ENCODE peak calls at places on chromosomes 12 and 14, in nine cellular contexts. F is tibial artery, U is GM12864, T is ascending aorta, Y is Panc1, Z is A549, X is lung, S is astrocyte, W is IMR-90. A is an unnamed sample.

GRCh38 chr12:91577586-91578539 is 395.2 kb upstream of the DCN start:
- DNase-seq in X (no peak), U (no peak), T (no peak), W (peak; percentile 35), Y (no peak), S (peak; percentile 15), F (no peak), Z (peak; percentile 40), A (peak; percentile 18)

GRCh38 chr14:76408877-76409276 is 32.9 kb downstream of the ESRRB start:
- DNase-seq in T (no peak), Y (no peak), F (no peak), S (no peak), W (no peak), U (no peak), X (no peak), Z (no peak), A (no peak)

GRCh38 chr12:68495666-68496065 is 115.0 kb upstream of the RAP1B start:
- DNase-seq in Z (no peak), F (no peak), X (no peak), T (no peak), W (peak; percentile 69), Y (no peak), S (peak; percentile 80), U (no peak), A (no peak)

GRCh38 chr14:76918176-76918750 is 92.1 kb downstream of the LRRC74A start:
- DNase-seq in S (peak; percentile 95), Z (no peak), W (peak; percentile 90), X (peak; percentile 74), U (no peak), T (no peak), Y (no peak), F (peak; percentile 91), A (no peak)

GRCh38 chr12:129819391-129819790 is 84.4 kb downstream of the TMEM132D start:
- DNase-seq in F (no peak), Z (no peak), T (no peak), W (no peak), S (peak; percentile 31), X (no peak), Y (no peak), U (no peak), A (no peak)

GRCh38 chr12:49334226-49334625 is 2.8 kb downstream of the C1QL4 start:
- DNase-seq in T (no peak), X (no peak), W (no peak), Y (no peak), U (no peak), Z (no peak), F (no peak), S (no peak), A (no peak)

GRCh38 chr14:20278414-20278813 is 27.3 kb downstream of the TTC5 start:
- DNase-seq in X (no peak), U (no peak), T (no peak), F (no peak), Z (no peak), W (peak; percentile 23), S (no peak), Y (no peak), A (no peak)

GRCh38 chr14:79278798-79279644 is 932.3 kb downstream of the DIO2 start:
- DNase-seq in W (peak; percentile 92), Y (no peak), T (peak; percentile 39), S (peak; percentile 92), U (no peak), F (peak; percentile 87), Z (peak; percentile 33), X (peak; percentile 89), A (no peak)

GRCh38 chr12:49413796-49414195 is 46.5 kb downstream of the SPATS2 start:
- DNase-seq in Z (no peak), U (no peak), T (no peak), W (peak; percentile 25), S (no peak), X (no peak), F (no peak), Y (no peak), A (no peak)

GRCh38 chr14:104563191-104563741 is 16.3 kb upstream of the C14orf180 start:
- DNase-seq in W (no peak), T (no peak), Y (no peak), U (no peak), Z (no peak), F (no peak), S (no peak), X (no peak), A (no peak)

GRCh38 chr12:124517260-124518050 is 50.0 kb downstream of the NCOR2 start:
- DNase-seq in T (peak; percentile 50), F (peak; percentile 95), W (peak; percentile 38), S (no peak), U (no peak), X (peak; percentile 71), Y (no peak), Z (peak; percentile 59), A (no peak)

GRCh38 chr12:123923038-123923437 is 49.6 kb downstream of the CCDC92 start:
- DNase-seq in F (no peak), W (no peak), Z (no peak), U (no peak), T (no peak), S (no peak), X (no peak), Y (no peak), A (no peak)

GRCh38 chr12:52726451-52726850 is 23.1 kb upstream of the KRT77 start:
- DNase-seq in Z (no peak), F (no peak), U (no peak), W (no peak), Y (no peak), S (no peak), T (no peak), X (no peak), A (no peak)

GRCh38 chr14:99727096-99727870 is 43.2 kb downstream of the CYP46A1 start:
- DNase-seq in U (no peak), Y (no peak), T (no peak), W (no peak), S (no peak), F (peak; percentile 61), Z (no peak), X (no peak), A (no peak)

GRCh38 chr14:36654185-36655053 is 7.2 kb upstream of the PAX9 start:
- DNase-seq in S (no peak), X (no peak), U (no peak), W (no peak), Z (no peak), F (no peak), T (no peak), Y (no peak), A (no peak)

GRCh38 chr14:23045419-23046357 is 3.7 kb downstream of the PSMB11 start:
- DNase-seq in W (no peak), U (no peak), T (no peak), Z (no peak), S (no peak), X (no peak), F (no peak), Y (no peak), A (no peak)

GRCh38 chr12:80469681-80470080 is 25.6 kb downstream of the PTPRQ start:
- DNase-seq in T (no peak), F (no peak), S (no peak), X (no peak), Z (no peak), U (no peak), Y (no peak), W (no peak), A (no peak)

DNA sequence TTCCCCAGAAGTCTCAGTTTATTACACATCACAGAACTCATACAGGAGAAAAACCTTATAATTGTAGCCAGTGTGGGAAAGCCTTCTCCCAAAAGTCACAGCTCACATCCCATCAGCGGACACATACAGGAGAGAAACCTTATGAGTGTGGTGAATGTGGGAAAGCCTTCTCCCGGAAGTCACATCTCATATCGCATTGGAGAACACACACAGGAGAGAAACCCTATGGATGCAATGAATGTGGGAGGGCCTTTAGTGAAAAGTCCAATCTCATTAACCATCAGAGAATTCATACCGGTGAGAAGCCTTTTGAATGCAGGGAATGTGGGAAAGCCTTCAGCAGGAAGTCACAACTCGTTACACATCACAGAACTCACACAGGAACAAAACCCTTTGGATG is 20.1 kb downstream of the ZNF84 start:
- DNase-seq in U (no peak), S (peak; percentile 12), F (no peak), Y (no peak), W (peak; percentile 2), T (no peak), X (no peak), Z (no peak), A (no peak)
- H3K4me3 ChIP-seq in U (no peak overlapping the region), S (no peak overlapping the region), F (no peak overlapping the region), Y (no peak overlapping the region), W (no peak overlapping the region), T (no peak overlapping the region), X (no peak overlapping the region), Z (no peak overlapping the region), A (no peak overlapping the region)

GRCh38 chr14:73752297-73752992 is 38.3 kb upstream of the PNMA1 start:
- DNase-seq in T (no peak), U (no peak), W (peak; percentile 45), Y (no peak), X (no peak), Z (no peak), F (peak; percentile 85), S (peak; percentile 70), A (peak; percentile 54)
- TF ChIP-seq CTCF in T (peak; percentile 56), U (peak; percentile 47), W (peak; percentile 44), Y (no peak), X (no peak), Z (peak; percentile 10), F (peak; percentile 36), S (peak; percentile 12), A (peak; percentile 25)

GRCh38 chr12:42932937-42933336 is 343.4 kb upstream of the PRICKLE1 start:
- DNase-seq in T (no peak), Z (no peak), U (no peak), F (no peak), X (no peak), S (no peak), W (no peak), Y (no peak), A (no peak)
- H3K4me3 ChIP-seq in T (no peak overlapping the region), Z (no peak overlapping the region), U (no peak overlapping the region), F (no peak overlapping the region), X (no peak overlapping the region), S (no peak overlapping the region), W (no peak overlapping the region), Y (no peak overlapping the region), A (no peak overlapping the region)

GRCh38 chr12:14986449-14986848 is 13.6 kb downstream of the PDE6H start:
- DNase-seq in F (no peak), Y (no peak), U (no peak), S (no peak), Z (no peak), T (no peak), W (no peak), X (no peak), A (no peak)
- TF ChIP-seq CTCF in F (no peak), Y (no peak), U (no peak), S (no peak), Z (no peak), T (peak; percentile 6), W (no peak), X (no peak), A (peak; percentile 7)

GRCh38 chr12:64044171-64044570 is 177.9 kb downstream of the KICS2 start:
- DNase-seq in U (no peak), Y (no peak), Z (no peak), W (no peak), X (no peak), F (no peak), S (no peak), T (no peak), A (no peak)
- H3K4me3 ChIP-seq in U (no peak overlapping the region), Y (no peak overlapping the region), Z (no peak overlapping the region), W (no peak overlapping the region), X (no peak overlapping the region), F (no peak overlapping the region), S (no peak overlapping the region), T (no peak overlapping the region), A (no peak overlapping the region)

A was measured in GM12865.